ENCODE peak calls at places on chromosome 12, in seven cellular contexts. Z, Q, R, F, T, D and U are unnamed samples.

GRCh38 chr12:77382096-77382742 is 316.9 kb upstream of the E2F7 start:
- DNase-seq in Z (no peak), Q (no peak), R (no peak), F (no peak), T (no peak), D (no peak), U (no peak)

GRCh38 chr12:3003593-3003992 is 44.4 kb downstream of the TEAD4 start:
- DNase-seq in Z (no peak), Q (no peak), R (no peak), F (no peak), T (no peak), D (no peak), U (no peak)

GRCh38 chr12:57237952-57238853 is 8.7 kb downstream of the SHMT2 start:
- DNase-seq in Z (no peak), Q (peak; percentile 24), R (no peak), F (no peak), T (no peak), D (no peak), U (no peak)

GRCh38 chr12:107580750-107581529 is 104.7 kb upstream of the PWP1 start:
- DNase-seq in Z (no peak), Q (no peak), R (no peak), F (no peak), T (no peak), D (no peak), U (no peak)

GRCh38 chr12:76957306-76957705 is 78.5 kb upstream of the CSRP2 start:
- DNase-seq in Z (no peak), Q (no peak), R (no peak), F (no peak), T (no peak), D (no peak), U (no peak)

GRCh38 chr12:92424338-92424737 is 278.5 kb upstream of the PLEKHG7 start:
- DNase-seq in Z (no peak), Q (peak; percentile 36), R (no peak), F (peak; percentile 30), T (no peak), D (no peak), U (no peak)

GRCh38 chr12:118307069-118307954 is 65.4 kb downstream of the TAOK3 start:
- DNase-seq in Z (no peak), Q (peak; percentile 46), R (no peak), F (peak; percentile 97), T (no peak), D (no peak), U (peak; percentile 71)

GRCh38 chr12:57182918-57183575 is 33.5 kb upstream of the NXPH4 start:
- DNase-seq in Z (no peak), Q (peak; percentile 79), R (peak; percentile 66), F (peak; percentile 27), T (peak; percentile 84), D (peak; percentile 85), U (peak; percentile 93)

GRCh38 chr12:104137175-104137901 is 672 bp downstream of the NFYB start:
- DNase-seq in Z (no peak), Q (peak; percentile 35), R (no peak), F (peak; percentile 76), T (peak; percentile 41), D (peak; percentile 45), U (peak; percentile 42)

GRCh38 chr12:843609-844008 is 91.2 kb downstream of the WNK1 start:
- DNase-seq in Z (no peak), Q (no peak), R (no peak), F (peak; percentile 4), T (no peak), D (no peak), U (peak; percentile 35)

GRCh38 chr12:15937902-15938301 is 26.8 kb downstream of the DERA start:
- DNase-seq in Z (no peak), Q (no peak), R (no peak), F (no peak), T (no peak), D (no peak), U (no peak)

GRCh38 chr12:132210223-132211055 is 66.2 kb downstream of the NOC4L start:
- DNase-seq in Z (no peak), Q (no peak), R (no peak), F (no peak), T (no peak), D (no peak), U (no peak)

GRCh38 chr12:32558941-32559340 is 120.2 kb upstream of the DNM1L start:
- DNase-seq in Z (no peak), Q (no peak), R (no peak), F (no peak), T (no peak), D (no peak), U (no peak)
- H3K27ac ChIP-seq in Z (no peak overlapping the region), Q (peak overlapping the region; percentile 55), R (no peak overlapping the region), F (no peak overlapping the region), T (peak overlapping the region; percentile 18), D (peak overlapping the region; percentile 46), U (no peak overlapping the region)

DNA sequence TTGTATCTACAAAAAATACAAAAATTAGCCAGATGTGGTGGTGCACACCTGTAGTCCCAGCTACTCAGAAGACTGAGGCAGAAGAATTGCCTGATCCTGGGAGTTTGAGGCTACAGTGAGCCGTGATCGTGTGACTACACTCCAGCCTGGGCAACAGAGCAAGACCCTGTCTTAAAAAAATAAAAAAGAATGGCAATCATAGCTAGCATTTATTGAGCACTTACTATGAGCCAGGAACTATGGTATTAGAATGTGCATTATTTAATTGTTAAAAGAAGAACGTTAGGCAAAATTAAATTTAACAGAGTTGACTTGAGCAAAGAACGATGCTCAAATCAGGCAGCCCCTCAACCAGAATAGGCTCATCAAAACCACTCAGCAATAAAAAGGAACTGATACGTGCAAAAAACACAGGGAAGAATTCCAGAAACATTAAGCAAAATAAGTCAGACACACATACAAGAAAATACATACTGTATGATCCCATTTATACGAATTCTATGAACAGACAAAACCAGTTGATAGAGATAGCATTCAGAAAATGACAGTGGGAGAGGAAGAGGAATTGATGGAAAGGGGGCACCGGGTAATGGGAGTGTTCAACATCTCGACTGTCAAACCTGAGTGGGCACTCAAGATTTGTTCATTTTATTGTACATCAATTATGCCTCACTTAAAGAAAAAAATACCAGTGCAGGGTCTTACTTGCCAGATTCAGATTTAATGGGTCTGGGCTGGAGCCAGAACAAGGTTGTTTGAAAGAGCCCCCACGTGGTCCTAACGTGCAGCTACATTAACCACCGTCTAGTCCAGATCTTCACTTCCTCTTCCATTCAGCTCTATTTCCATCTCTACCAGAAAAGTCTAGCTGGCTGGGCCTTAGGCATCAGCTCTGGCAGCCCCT is 8.0 kb downstream of the SCNN1A start:
- DNase-seq in Z (no peak), Q (no peak), R (no peak), F (no peak), T (peak; percentile 41), D (no peak), U (no peak)
- TF ChIP-seq CTCF in Z (peak; percentile 27), Q (no peak), R (no peak), F (peak; percentile 30), T (no peak), D (no peak), U (no peak)

GRCh38 chr12:13981296-13981962 is at the start of gene GRIN2B:
- DNase-seq in Z (no peak), Q (no peak), R (no peak), F (no peak), T (no peak), D (no peak), U (no peak)

GRCh38 chr12:13986031-13986430 is 4.6 kb upstream of the GRIN2B start:
- DNase-seq in Z (no peak), Q (no peak), R (no peak), F (no peak), T (no peak), D (no peak), U (no peak)

GRCh38 chr12:13980548-13981295 is 680 bp downstream of the GRIN2B start:
- DNase-seq in Z (no peak), Q (no peak), R (no peak), F (no peak), T (no peak), D (no peak), U (no peak)

GRCh38 chr12:13976880-13977279 is 4.5 kb downstream of the GRIN2B start:
- DNase-seq in Z (no peak), Q (no peak), R (no peak), F (no peak), T (no peak), D (no peak), U (no peak)

DNA sequence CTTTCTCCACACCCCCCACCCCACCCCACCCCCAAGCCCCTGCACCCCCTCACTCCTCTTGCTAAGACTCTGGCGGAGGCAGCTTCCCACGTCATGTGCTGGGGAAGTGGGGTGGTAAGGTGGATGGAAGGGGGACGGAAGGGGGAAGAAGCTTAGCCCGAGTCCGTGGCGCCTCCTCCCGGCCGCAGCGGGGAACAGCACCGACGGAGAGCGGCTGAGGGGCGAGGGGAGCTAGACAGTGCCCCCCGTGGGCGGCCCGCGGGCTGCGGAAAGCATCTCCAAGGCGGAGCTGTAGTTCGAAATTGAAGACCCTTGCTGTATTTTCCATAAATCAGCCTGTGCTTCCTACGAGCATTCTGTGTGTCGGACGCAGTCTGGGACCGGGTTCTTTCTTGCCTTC is 608 bp upstream of the GRIN2B start:
- DNase-seq in Z (no peak), Q (no peak), R (no peak), F (no peak), T (no peak), D (no peak), U (no peak)
- H3K27ac ChIP-seq in Z (no peak overlapping the region), Q (no peak overlapping the region), R (peak overlapping the region; percentile 81), F (no peak overlapping the region), T (no peak overlapping the region), D (no peak overlapping the region), U (no peak overlapping the region)

GRCh38 chr12:121013715-121014114 is 2.6 kb downstream of the C12orf43 start:
- DNase-seq in Z (no peak), Q (no peak), R (no peak), F (no peak), T (no peak), D (no peak), U (no peak)

GRCh38 chr12:121011820-121012219 is 4.5 kb downstream of the C12orf43 start:
- DNase-seq in Z (no peak), Q (no peak), R (no peak), F (no peak), T (no peak), D (no peak), U (no peak)

GRCh38 chr12:121018860-121019259 is 2.6 kb upstream of the C12orf43 start:
- DNase-seq in Z (no peak), Q (no peak), R (no peak), F (no peak), T (no peak), D (no peak), U (no peak)

GRCh38 chr12:121017966-121018491 is 1.7 kb upstream of the C12orf43 start:
- DNase-seq in Z (no peak), Q (no peak), R (no peak), F (no peak), T (no peak), D (peak; percentile 50), U (no peak)

DNA sequence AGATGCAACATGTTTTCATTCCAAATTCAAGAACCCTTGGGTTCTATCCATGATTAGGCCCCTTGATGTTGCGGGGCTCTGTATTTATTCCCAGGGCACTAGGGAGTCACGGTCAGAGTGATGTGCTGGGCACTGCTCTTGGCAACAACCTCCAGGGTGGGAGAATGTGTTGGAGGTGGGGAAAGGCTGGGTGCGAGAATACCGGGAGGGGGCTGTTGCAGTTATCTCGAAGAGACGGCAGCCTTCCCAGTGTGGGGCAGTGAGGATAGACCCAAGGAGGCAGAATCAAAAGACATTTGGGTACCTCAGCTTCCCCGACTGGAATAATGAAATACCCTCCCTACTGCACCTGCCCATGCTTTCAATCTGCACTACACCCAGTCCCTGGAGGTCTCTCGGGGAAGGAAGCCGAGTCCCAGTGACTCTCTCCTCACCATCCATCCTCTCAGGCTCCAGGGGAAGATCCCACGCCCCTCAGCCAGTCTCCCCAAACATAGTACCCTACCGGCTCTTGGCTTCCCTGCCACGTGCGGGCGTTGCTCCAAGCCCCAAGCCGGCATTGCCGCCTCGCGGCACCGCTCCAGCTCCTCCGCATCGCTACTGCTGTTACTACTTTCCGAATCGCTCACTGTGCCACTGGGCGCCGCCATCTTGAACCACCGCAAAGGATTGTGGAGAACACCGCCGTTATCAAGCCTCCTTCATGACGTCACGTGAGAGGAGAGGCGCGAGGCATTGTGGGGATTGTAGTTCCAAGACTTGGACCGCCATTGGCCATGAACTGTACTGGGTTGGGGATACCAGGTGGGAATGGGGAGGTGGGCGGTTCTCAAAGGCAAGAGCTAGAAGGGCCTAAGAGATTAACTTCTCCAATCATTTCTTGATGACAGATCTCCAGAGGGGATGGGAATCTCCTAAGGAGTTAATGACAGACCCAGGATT is at the start of gene C12orf43:
- DNase-seq in Z (peak; percentile 84), Q (peak; percentile 93), R (peak; percentile 96), F (peak; percentile 73), T (peak; percentile 96), D (peak; percentile 96), U (peak; percentile 93)
- TF ChIP-seq CTCF in Z (no peak), Q (no peak), R (no peak), F (no peak), T (no peak), D (no peak), U (no peak)